ENCODE peak calls at places on chromosomes 1 and 21, in ten cellular contexts. O is caudate nucleus, R is IMR-90, J is RWPE1, X is suprapubic skin, V is adrenal gland, N is heart left ventricle, L is fibroblast of lung, C is SJSA1, Y is body of pancreas. G is an unnamed sample.

GRCh38 chr21:42732033-42732410 is 78.6 kb downstream of the PDE9A start:
- DNase-seq in N (no peak), L (no peak), C (no peak), V (no peak), X (no peak), Y (no peak), R (no peak), J (no peak), O (no peak), G (no peak)

GRCh38 chr1:39892611-39893595 is 8.8 kb downstream of the MYCL start:
- DNase-seq in O (no peak), X (no peak), Y (peak), V (no peak), R (peak), L (peak), C (peak), N (no peak), J (peak), G (no peak)

GRCh38 chr1:12511516-12512468 is 106.2 kb downstream of the DHRS3 start:
- DNase-seq in C (peak), N (no peak), V (no peak), L (no peak), X (peak), R (peak), J (no peak), O (no peak), Y (no peak), G (no peak)

GRCh38 chr1:196774603-196775002 is at the start of gene CFHR3:
- DNase-seq in C (no peak), N (no peak), J (no peak), O (no peak), L (no peak), X (no peak), Y (no peak), R (no peak), V (no peak), G (no peak)

GRCh38 chr1:177786346-177786745 is 183.5 kb downstream of the SEC16B start:
- DNase-seq in O (no peak), N (no peak), L (no peak), Y (no peak), C (no peak), R (no peak), V (no peak), X (no peak), J (no peak), G (no peak)

GRCh38 chr21:16205527-16205926 is 475.7 kb downstream of the USP25 start:
- DNase-seq in V (no peak), C (no peak), O (no peak), X (no peak), L (no peak), Y (no peak), N (no peak), R (no peak), J (no peak), G (no peak)

GRCh38 chr21:32256873-32257620 is 21.8 kb downstream of the MIS18A start:
- DNase-seq in X (peak), Y (peak), J (peak), R (peak), C (peak), V (peak), N (peak), O (no peak), L (peak), G (no peak)

GRCh38 chr1:18309552-18310155 is 171.1 kb upstream of the KLHDC7A start:
- DNase-seq in J (no peak), O (no peak), X (no peak), N (no peak), C (no peak), R (no peak), Y (no peak), V (no peak), L (no peak), G (no peak)

GRCh38 chr1:209809601-209810000 is 3.7 kb upstream of the IRF6 start:
- DNase-seq in L (no peak), V (no peak), Y (no peak), C (no peak), R (no peak), X (no peak), J (peak), N (no peak), O (no peak), G (peak)
- H3K27ac ChIP-seq in L (no peak), V (no peak), Y (no peak), C (no peak), R (no peak), X (no peak), J (no peak), N (no peak), O (no peak), G (peak)

DNA sequence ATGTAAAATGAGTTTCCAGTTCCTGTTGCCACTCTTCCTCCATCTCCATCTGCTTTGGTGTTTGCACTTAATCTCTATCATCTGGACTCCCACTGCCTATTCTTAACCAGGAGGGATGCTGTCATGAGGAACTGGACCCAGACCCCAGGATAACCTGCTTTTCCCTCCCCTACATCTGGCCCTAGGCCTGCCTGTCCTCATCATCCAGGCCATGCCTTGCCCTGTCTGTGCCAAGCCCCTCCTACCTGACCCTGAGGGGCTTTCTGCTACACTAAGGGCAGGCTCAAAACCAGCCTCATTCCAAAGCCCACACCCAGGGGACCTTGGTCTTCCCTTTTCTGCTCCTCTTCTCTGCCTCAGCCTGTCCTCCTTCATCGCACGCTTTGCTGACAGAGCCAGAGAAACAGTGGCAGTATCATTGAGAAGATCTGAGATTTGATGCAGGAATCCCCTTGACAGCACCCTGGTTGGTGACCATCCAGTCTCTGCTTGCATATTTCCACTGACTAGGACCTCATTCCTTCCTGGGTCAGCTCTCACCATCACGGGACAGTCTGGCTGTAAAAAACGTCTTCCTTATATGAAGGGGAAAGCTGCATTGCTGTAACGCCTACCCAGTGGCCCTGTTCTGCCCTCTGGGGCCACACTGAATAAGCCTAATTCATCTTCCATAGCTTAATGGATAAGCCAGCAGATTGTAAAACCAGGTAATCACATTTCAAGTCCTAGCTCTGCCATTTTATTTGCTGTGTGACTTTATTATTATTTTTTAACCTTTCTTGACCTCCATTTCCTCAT is 38.8 kb downstream of the PLXNA2 start:
- DNase-seq in X (no peak), R (no peak), J (no peak), O (no peak), N (no peak), L (no peak), V (no peak), C (no peak), Y (no peak), G (no peak)
- H3K27ac ChIP-seq in X (peak), R (no peak), J (no peak), O (peak), N (peak), L (no peak), V (no peak), C (peak), Y (peak), G (no peak)

GRCh38 chr1:99525313-99525712 is 120.6 kb upstream of the PALMD start:
- DNase-seq in O (no peak), N (no peak), R (no peak), L (no peak), Y (no peak), X (no peak), J (no peak), C (no peak), V (no peak), G (no peak)
- H3K27ac ChIP-seq in O (no peak), N (no peak), R (no peak), L (no peak), Y (no peak), X (no peak), J (no peak), C (no peak), V (no peak), G (no peak)

DNA sequence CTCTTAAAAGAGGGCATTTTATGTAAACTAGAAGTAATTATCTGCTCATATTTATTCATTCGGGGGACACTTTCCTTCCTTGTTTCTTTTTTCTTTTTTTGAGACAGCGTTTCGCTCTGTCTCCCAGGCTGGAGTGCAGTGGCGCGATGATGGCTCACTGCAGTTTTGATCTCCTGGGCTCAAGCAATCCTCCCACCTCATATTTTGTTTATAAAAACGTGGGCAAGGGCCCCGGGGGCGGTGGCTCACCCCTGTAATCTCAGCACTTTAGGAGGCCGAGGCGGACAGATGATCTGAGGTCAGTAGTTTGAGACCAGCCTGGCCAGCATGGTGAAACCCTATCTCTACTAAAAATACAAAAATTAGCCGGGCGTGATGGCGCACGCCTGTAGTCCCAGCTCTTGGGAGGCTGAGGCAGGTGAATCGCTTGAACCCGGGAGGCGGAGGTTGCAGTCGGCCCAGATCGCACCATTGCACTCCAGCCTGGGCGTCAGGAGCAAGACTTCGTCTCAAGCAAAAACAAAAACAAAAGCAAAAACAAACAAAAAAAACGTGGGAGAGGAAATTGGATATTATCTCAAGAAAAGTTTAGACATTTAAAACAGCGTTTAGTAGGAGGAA is 926 bp upstream of the DFFA start:
- DNase-seq in N (peak), O (no peak), R (no peak), J (no peak), V (no peak), C (no peak), X (no peak), L (no peak), Y (no peak), G (no peak)
- H3K27ac ChIP-seq in N (no peak), O (no peak), R (no peak), J (no peak), V (no peak), C (no peak), X (no peak), L (no peak), Y (no peak), G (no peak)

DNA sequence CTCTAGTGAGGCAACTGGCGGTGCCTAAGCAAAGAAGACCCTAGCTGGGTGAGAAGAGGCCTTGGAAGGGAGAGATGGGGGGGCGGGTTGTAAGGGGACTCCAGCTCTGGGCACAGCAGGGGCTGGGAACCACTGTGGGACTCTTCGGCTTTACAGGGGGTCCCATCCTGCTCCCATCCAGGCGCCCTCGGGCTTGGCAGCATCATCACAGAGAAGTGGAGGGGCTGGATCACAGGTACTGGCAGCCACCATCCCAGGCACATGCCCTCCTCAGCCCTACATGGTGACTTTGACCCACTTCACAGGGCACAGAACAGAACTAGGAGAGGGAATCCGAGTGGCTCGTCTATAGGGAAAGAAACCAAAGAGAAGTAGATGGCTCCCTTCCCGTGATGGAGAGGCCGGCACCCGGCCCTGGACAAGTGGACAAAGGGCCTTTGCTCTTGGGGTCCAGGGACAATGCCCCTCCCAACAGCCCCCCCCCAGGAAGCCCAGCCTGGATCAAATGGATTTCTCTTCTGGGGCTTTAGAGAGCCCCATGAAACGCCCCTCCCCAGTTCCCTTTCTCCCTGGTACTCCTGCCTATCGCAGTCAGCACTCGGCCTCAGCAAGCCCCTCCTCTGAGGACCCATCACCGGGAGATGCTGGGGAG is 54.0 kb upstream of the ECE1 start:
- DNase-seq in J (no peak), X (no peak), V (no peak), R (no peak), C (no peak), O (no peak), L (no peak), N (no peak), Y (no peak), G (no peak)
- H3K27ac ChIP-seq in J (peak), X (peak), V (peak), R (peak), C (no peak), O (peak), L (peak), N (peak), Y (peak), G (no peak)

GRCh38 chr1:88983791-88984552 is 8.5 kb downstream of the KYAT3 start:
- DNase-seq in C (peak), X (no peak), R (peak), Y (no peak), O (no peak), N (no peak), L (peak), J (peak), V (no peak), G (no peak)
- H3K27ac ChIP-seq in C (no peak), X (peak), R (peak), Y (peak), O (no peak), N (peak), L (peak), J (peak), V (peak), G (peak)

GRCh38 chr1:183461350-183461749 is 10.9 kb upstream of the SMG7 start:
- DNase-seq in L (no peak), J (peak), V (no peak), Y (no peak), R (no peak), X (no peak), N (no peak), O (no peak), C (no peak), G (no peak)
- H3K27ac ChIP-seq in L (no peak), J (no peak), V (no peak), Y (no peak), R (no peak), X (no peak), N (no peak), O (no peak), C (no peak), G (peak)

DNA sequence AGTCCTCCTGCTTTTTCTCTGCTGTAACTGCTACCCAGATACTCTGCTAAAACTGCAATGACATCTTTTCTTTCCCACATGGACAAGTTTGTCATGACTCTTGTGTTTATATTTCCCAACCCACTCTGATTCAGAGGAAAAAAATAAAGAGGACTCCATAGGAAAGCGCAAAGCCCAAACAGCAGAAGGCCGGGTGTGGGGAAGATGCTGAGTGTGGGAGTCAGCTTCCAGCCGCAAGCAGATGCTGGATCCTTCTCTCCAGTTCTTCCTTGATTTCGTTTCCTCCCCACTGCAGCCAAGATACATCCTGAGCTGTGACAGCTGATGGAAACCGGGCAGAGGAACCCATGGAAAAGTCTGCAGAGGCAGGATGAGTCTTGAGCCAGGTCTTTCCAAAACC is 498.2 kb downstream of the PLPP3 start:
- DNase-seq in R (peak), C (no peak), L (peak), X (no peak), Y (no peak), J (no peak), V (no peak), N (peak), O (no peak), G (no peak)
- H3K27ac ChIP-seq in R (peak), C (no peak), L (peak), X (peak), Y (no peak), J (no peak), V (no peak), N (peak), O (no peak), G (no peak)

GRCh38 chr1:46172321-46172720 is 2.6 kb upstream of the TSPAN1 start:
- DNase-seq in R (no peak), N (no peak), O (no peak), V (no peak), J (no peak), Y (no peak), X (no peak), C (no peak), L (no peak), G (no peak)

GRCh38 chr1:46169811-46170454 is 5.0 kb upstream of the TSPAN1 start:
- DNase-seq in V (no peak), N (no peak), R (no peak), C (no peak), O (no peak), Y (no peak), L (no peak), X (no peak), J (no peak), G (no peak)

GRCh38 chr1:46171351-46171750 is 3.5 kb upstream of the TSPAN1 start:
- DNase-seq in O (no peak), L (no peak), X (no peak), J (no peak), C (no peak), Y (no peak), V (no peak), R (no peak), N (peak), G (no peak)

GRCh38 chr1:46173361-46173856 is 1.5 kb upstream of the TSPAN1 start:
- DNase-seq in Y (no peak), C (no peak), N (no peak), R (peak), O (no peak), X (no peak), V (no peak), J (no peak), L (peak), G (no peak)

GRCh38 chr1:46171872-46172271 is 3.0 kb upstream of the TSPAN1 start:
- DNase-seq in X (no peak), O (no peak), N (peak), Y (peak), V (no peak), C (no peak), J (peak), R (no peak), L (no peak), G (no peak)
- H3K27ac ChIP-seq in X (peak), O (peak), N (peak), Y (no peak), V (no peak), C (no peak), J (peak), R (no peak), L (no peak), G (no peak)

GRCh38 chr1:214445201-214445600 is 106.2 kb downstream of the PTPN14 start:
- DNase-seq in O (no peak), C (no peak), R (no peak), V (no peak), Y (no peak), X (no peak), J (no peak), N (no peak), L (peak), G (no peak)

GRCh38 chr1:214446772-214447556 is 104.4 kb downstream of the PTPN14 start:
- DNase-seq in J (peak), N (no peak), O (no peak), L (peak), R (peak), C (peak), Y (peak), X (no peak), V (no peak), G (peak)

GRCh38 chr1:214447557-214447871 is 103.9 kb downstream of the PTPN14 start:
- DNase-seq in N (no peak), V (no peak), L (peak), C (no peak), R (no peak), X (no peak), O (no peak), J (no peak), Y (no peak), G (no peak)

GRCh38 chr1:214444159-214444939 is 107.1 kb downstream of the PTPN14 start:
- DNase-seq in R (no peak), N (no peak), X (no peak), L (no peak), O (no peak), V (no peak), Y (no peak), J (no peak), C (no peak), G (no peak)

DNA sequence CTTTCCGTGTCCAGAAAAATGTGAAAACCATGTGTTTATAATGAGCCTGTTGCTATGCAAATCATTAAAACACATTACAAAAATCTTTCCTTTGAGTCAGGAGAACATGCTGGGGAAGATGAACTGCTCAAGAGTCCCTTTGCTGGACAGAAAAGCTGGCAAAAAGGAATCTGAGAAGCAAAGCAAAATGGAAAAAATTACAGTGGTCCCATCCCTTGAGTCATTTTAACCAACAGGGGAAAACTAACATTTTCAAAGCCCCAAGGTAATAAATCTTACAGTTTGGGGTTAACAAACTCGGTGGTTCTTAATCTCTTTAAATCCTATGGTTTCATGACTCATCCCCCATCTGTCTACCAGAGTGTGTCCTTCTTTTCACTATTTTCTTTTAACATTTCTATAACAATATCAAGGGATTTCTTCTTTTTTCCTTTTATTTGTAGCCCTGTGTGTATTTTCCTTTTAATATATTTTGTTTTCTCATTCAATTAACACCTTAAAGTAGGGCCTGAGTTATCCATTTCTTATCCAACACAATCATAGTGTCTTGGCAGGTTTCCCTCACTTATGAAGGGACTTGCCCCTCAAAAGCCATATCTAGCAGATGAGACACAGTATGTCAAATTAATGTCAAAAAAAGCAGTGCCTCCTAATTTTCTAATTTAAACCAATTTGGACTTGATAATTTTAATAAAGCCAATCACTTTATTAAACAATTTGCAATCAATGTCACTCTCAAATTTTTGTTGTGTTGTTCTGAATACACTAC is 105.4 kb downstream of the PTPN14 start:
- DNase-seq in R (peak), V (no peak), O (no peak), L (peak), J (peak), Y (no peak), C (peak), X (no peak), N (no peak), G (no peak)
- H3K27ac ChIP-seq in R (peak), V (no peak), O (no peak), L (peak), J (no peak), Y (peak), C (peak), X (peak), N (peak), G (peak)